ENCODE peak calls at places on chromosomes 16 and 17, in eight cellular contexts. O is cardiac fibroblast; G is ELR; X is A549; Q is mammary epithelial cell; T is GF-D8; Z is activated CD4-positive, CD25-positive, alpha-beta regulatory T cell; F is CMK. B is an unnamed sample.

GRCh38 chr17:19460695-19461094 is 49.7 kb downstream of the RNF112 start:
- DNase-seq in O (no peak), Z (no peak), T (no peak), F (no peak), G (no peak), Q (no peak), X (no peak), B (peak)

GRCh38 chr17:75587718-75588545 is at the start of gene MYO15B:
- DNase-seq in Z (peak), X (no peak), G (no peak), T (peak), F (peak), Q (no peak), O (no peak), B (no peak)

GRCh38 chr16:62035115-62036092 is 834 bp downstream of the CDH8 start:
- DNase-seq in O (peak), Q (no peak), F (no peak), Z (no peak), X (no peak), T (no peak), G (no peak), B (no peak)

GRCh38 chr17:34358631-34359030 is 2.4 kb downstream of the CCL13 start:
- DNase-seq in Z (no peak), T (no peak), O (no peak), G (no peak), Q (no peak), F (no peak), X (no peak), B (no peak)

GRCh38 chr16:75727221-75727620 is 931 bp upstream of the CPHXL start:
- DNase-seq in T (no peak), Q (no peak), Z (no peak), G (no peak), F (no peak), O (no peak), X (no peak), B (no peak)

GRCh38 chr17:75428775-75429469 is 23.4 kb upstream of the GRB2 start:
- DNase-seq in G (peak), O (peak), F (no peak), T (no peak), Q (peak), Z (no peak), X (peak), B (peak)

GRCh38 chr17:42513686-42514085 is 22.4 kb upstream of the NAGLU start:
- DNase-seq in G (no peak), X (no peak), O (no peak), F (no peak), T (no peak), Q (no peak), Z (no peak), B (no peak)

GRCh38 chr17:56478836-56479447 is 114.6 kb upstream of the NOG start:
- DNase-seq in T (no peak), Z (no peak), F (peak), X (peak), O (peak), G (peak), Q (peak), B (no peak)

GRCh38 chr17:79246226-79246794 is 171.7 kb downstream of the ENGASE start:
- DNase-seq in X (no peak), G (no peak), Q (no peak), T (no peak), O (no peak), F (no peak), Z (no peak), B (no peak)

GRCh38 chr16:75420987-75421819 is 12.1 kb downstream of the CFDP1 start:
- DNase-seq in X (peak), F (peak), Z (no peak), O (peak), T (peak), G (peak), Q (peak), B (no peak)

GRCh38 chr17:73901661-73902415 is 257.6 kb upstream of the SDK2 start:
- DNase-seq in F (no peak), Z (no peak), Q (peak), G (no peak), T (no peak), O (no peak), X (no peak), B (no peak)

GRCh38 chr16:86783626-86784266 is 205.4 kb downstream of the FOXL1 start:
- DNase-seq in X (no peak), Q (peak), Z (no peak), F (no peak), T (no peak), G (no peak), O (no peak), B (no peak)

GRCh38 chr17:78421534-78422266 is 43.3 kb downstream of the PGS1 start:
- DNase-seq in Z (peak), O (peak), T (no peak), G (peak), Q (peak), X (peak), F (peak), B (peak)

GRCh38 chr16:22161999-22162657 is at the start of gene SDR42E2:
- DNase-seq in X (no peak), O (no peak), Z (peak), F (no peak), T (no peak), G (no peak), Q (peak), B (no peak)

GRCh38 chr16:84718-85452 is 6.9 kb downstream of the MPG start:
- DNase-seq in Q (peak), G (peak), O (peak), T (peak), X (no peak), F (peak), Z (no peak), B (peak)

GRCh38 chr17:846901-847777 is 65.0 kb downstream of the MRM3 start:
- DNase-seq in Z (no peak), T (no peak), G (no peak), X (no peak), O (no peak), Q (no peak), F (no peak), B (no peak)

GRCh38 chr17:27733771-27734170 is 66.6 kb downstream of the NOS2 start:
- DNase-seq in Z (no peak), T (no peak), O (no peak), F (no peak), Q (no peak), X (peak), G (peak), B (no peak)

GRCh38 chr17:42251115-42251514 is 25.1 kb downstream of the STAT5B start:
- DNase-seq in X (peak), Z (no peak), G (peak), O (peak), F (no peak), Q (no peak), T (peak), B (no peak)

GRCh38 chr16:69319381-69319780 is 8.2 kb downstream of the VPS4A start:
- DNase-seq in G (no peak), X (no peak), T (no peak), Q (no peak), F (no peak), O (no peak), Z (no peak), B (no peak)

GRCh38 chr16:64629622-64630021 is 492.2 kb downstream of the CDH11 start:
- DNase-seq in Z (no peak), T (no peak), Q (no peak), O (peak), G (no peak), X (no peak), F (no peak), B (no peak)

GRCh38 chr16:14232106-14232890 is 161.2 kb downstream of the MRTFB start:
- DNase-seq in T (no peak), G (no peak), Q (no peak), F (no peak), X (no peak), Z (no peak), O (no peak), B (no peak)

GRCh38 chr17:70071620-70072019 is 3.4 kb upstream of the KCNJ16 start:
- DNase-seq in G (no peak), O (no peak), Q (no peak), X (no peak), F (no peak), Z (no peak), T (no peak), B (no peak)

GRCh38 chr17:3732171-3732570 is 8.5 kb downstream of the HASPIN start:
- DNase-seq in F (no peak), Q (no peak), O (peak), Z (no peak), G (peak), X (peak), T (no peak), B (no peak)

GRCh38 chr16:50988441-50988840 is 162.6 kb downstream of the SALL1 start:
- DNase-seq in Z (no peak), Q (no peak), G (no peak), O (no peak), T (no peak), X (no peak), F (no peak), B (no peak)

GRCh38 chr17:41959336-41960095 is 7.1 kb upstream of the CNP start:
- DNase-seq in G (peak), Z (no peak), T (peak), X (peak), Q (peak), O (peak), F (peak), B (no peak)

GRCh38 chr17:28716740-28717577 is 709 bp downstream of the RAB34 start:
- DNase-seq in X (peak), Q (peak), O (peak), G (peak), T (no peak), F (no peak), Z (no peak), B (no peak)

GRCh38 chr17:81309140-81309858 is 14.2 kb upstream of the SLC38A10 start:
- DNase-seq in Q (peak), O (peak), X (peak), Z (no peak), T (peak), F (no peak), G (peak), B (peak)

GRCh38 chr17:81944858-81945257 is 2.2 kb downstream of the MYADML2 start:
- DNase-seq in F (no peak), X (no peak), T (no peak), O (no peak), Q (no peak), G (no peak), Z (no peak), B (no peak)

GRCh38 chr17:74280093-74280513 is 6.1 kb downstream of the DNAI2 start:
- DNase-seq in T (no peak), Q (no peak), F (no peak), Z (peak), X (no peak), O (no peak), G (no peak), B (no peak)

GRCh38 chr17:19546289-19547065 is 12.8 kb downstream of the SLC47A1 start:
- DNase-seq in Q (no peak), F (no peak), T (no peak), X (no peak), G (no peak), O (no peak), Z (no peak), B (no peak)

GRCh38 chr17:3318336-3318735 is 20.2 kb upstream of the OR3A1 start:
- DNase-seq in G (no peak), O (no peak), F (no peak), T (no peak), Q (no peak), Z (no peak), X (peak), B (no peak)

GRCh38 chr17:6286239-6286638 is 148.7 kb downstream of the AIPL1 start:
- DNase-seq in X (peak), F (no peak), G (no peak), Z (no peak), T (no peak), O (no peak), Q (peak), B (no peak)

GRCh38 chr17:48608921-48609505 is 1.8 kb downstream of the HOXB7 start:
- DNase-seq in Q (no peak), T (no peak), G (no peak), Z (no peak), O (no peak), F (no peak), X (no peak), B (no peak)

GRCh38 chr17:28193241-28193640 is 125.8 kb upstream of the TMEM97 start:
- DNase-seq in G (no peak), T (no peak), F (no peak), Z (no peak), X (no peak), Q (no peak), O (no peak), B (no peak)

GRCh38 chr17:56928586-56928985 is 14.7 kb upstream of the TRIM25 start:
- DNase-seq in O (no peak), X (no peak), Z (no peak), F (no peak), G (no peak), Q (no peak), T (no peak), B (no peak)

GRCh38 chr16:3508736-3509135 is 7.9 kb downstream of the CLUAP1 start:
- DNase-seq in F (no peak), Q (no peak), O (no peak), X (no peak), G (no peak), T (no peak), Z (no peak), B (no peak)

B was measured in ascending aorta.